ENCODE peak calls at places on chromosomes 13 and 19, in seven cellular contexts. S, Q, M, J, F, I and A are unnamed samples.
A peak's percentile ranks its signal among the peaks of the same experiment; 100 is the strongest.

GRCh38 chr13:25738342-25738771 is 313.5 kb downstream of the SHISA2 start:
- DNase-seq in I (no peak), M (no peak), J (no peak), F (no peak), S (no peak), Q (peak; percentile 34), A (no peak)

GRCh38 chr13:29907670-29908069 is 57.3 kb upstream of the UBL3 start:
- DNase-seq in M (no peak), F (no peak), Q (no peak), I (no peak), S (no peak), J (no peak), A (no peak)

GRCh38 chr19:52638601-52639000 is 446 bp upstream of the ZNF83 start:
- DNase-seq in Q (peak; percentile 53), F (no peak), I (peak; percentile 62), S (no peak), J (peak; percentile 59), M (no peak), A (no peak)

GRCh38 chr19:33796164-33797100 is at the start of gene KCTD15:
- DNase-seq in M (no peak), F (peak; percentile 55), S (no peak), Q (peak; percentile 86), J (no peak), I (no peak), A (peak; percentile 79)

GRCh38 chr13:103671547-103671946 is 605.3 kb upstream of the SLC10A2 start:
- DNase-seq in J (no peak), F (no peak), M (no peak), Q (no peak), S (no peak), I (no peak), A (no peak)

GRCh38 chr19:38734426-38735256 is 9.6 kb downstream of the CAPN12 start:
- DNase-seq in S (peak; percentile 68), F (peak; percentile 35), Q (no peak), M (no peak), J (no peak), I (no peak), A (peak; percentile 68)

GRCh38 chr19:49489601-49490167 is 2.3 kb downstream of the RPL13A start:
- DNase-seq in I (no peak), M (no peak), Q (no peak), S (no peak), J (no peak), F (no peak), A (no peak)

GRCh38 chr13:20431080-20431479 is 94.6 kb downstream of the CRYL1 start:
- DNase-seq in J (no peak), I (no peak), M (no peak), S (no peak), F (no peak), Q (no peak), A (no peak)

GRCh38 chr13:95452376-95452775 is 100.1 kb upstream of the CLDN10 start:
- DNase-seq in Q (no peak), M (no peak), F (no peak), I (no peak), J (no peak), S (no peak), A (no peak)

GRCh38 chr13:111480976-111481375 is 160.5 kb downstream of the TEX29 start:
- DNase-seq in J (no peak), S (no peak), I (no peak), F (no peak), M (no peak), Q (no peak), A (peak; percentile 43)

GRCh38 chr19:47232422-47233211 is 1.6 kb upstream of the BBC3 start:
- DNase-seq in S (no peak), M (no peak), F (no peak), Q (no peak), J (no peak), I (no peak), A (no peak)

GRCh38 chr13:99956473-99957349 is 14.9 kb downstream of the ZIC5 start:
- DNase-seq in F (no peak), S (no peak), I (no peak), M (no peak), J (no peak), Q (peak; percentile 54), A (no peak)

GRCh38 chr19:48378194-48378570 is 13.2 kb downstream of the KDELR1 start:
- DNase-seq in S (no peak), I (no peak), Q (no peak), J (no peak), M (no peak), F (no peak), A (no peak)

GRCh38 chr13:44439615-44440014 is 66.0 kb downstream of the SERP2 start:
- DNase-seq in Q (no peak), J (no peak), M (no peak), F (no peak), I (no peak), S (no peak), A (no peak)

GRCh38 chr13:113417008-113417735 is 36.1 kb downstream of the ADPRHL1 start:
- DNase-seq in Q (no peak), J (no peak), I (no peak), S (no peak), F (no peak), M (no peak), A (peak; percentile 55)

GRCh38 chr13:113448885-113449692 is 4.2 kb downstream of the ADPRHL1 start:
- DNase-seq in J (no peak), F (peak; percentile 64), M (no peak), Q (no peak), I (peak; percentile 84), S (peak; percentile 55), A (peak; percentile 78)

GRCh38 chr13:27534108-27534975 is 84.0 kb upstream of the MTIF3 start:
- DNase-seq in M (no peak), S (no peak), I (no peak), J (no peak), Q (no peak), F (no peak), A (no peak)

GRCh38 chr19:40962460-40962961 is 28.6 kb upstream of the CYP2B6 start:
- DNase-seq in S (no peak), M (no peak), Q (no peak), J (no peak), I (no peak), F (no peak), A (no peak)

GRCh38 chr19:34351382-34351802 is 13.6 kb upstream of the GPI start:
- DNase-seq in I (no peak), Q (no peak), J (no peak), S (no peak), F (no peak), M (no peak), A (no peak)

GRCh38 chr13:28657784-28658538 is 969 bp upstream of the POMP start:
- DNase-seq in J (no peak), I (no peak), F (no peak), S (no peak), Q (peak; percentile 7), M (no peak), A (no peak)

GRCh38 chr19:13764821-13765394 is 586 bp downstream of the MRI1 start:
- DNase-seq in M (no peak), F (no peak), I (no peak), J (no peak), S (no peak), Q (peak; percentile 74), A (peak; percentile 72)

GRCh38 chr19:50286443-50286842 is 42.7 kb downstream of the KCNC3 start:
- DNase-seq in M (no peak), F (no peak), I (no peak), S (no peak), J (no peak), Q (no peak), A (no peak)

GRCh38 chr19:32870981-32871451 is 1.4 kb upstream of the SLC7A9 start:
- DNase-seq in J (no peak), S (peak; percentile 39), F (no peak), M (no peak), I (no peak), Q (no peak), A (peak; percentile 46)

GRCh38 chr13:47004552-47004951 is 107.7 kb upstream of the HTR2A start:
- DNase-seq in M (no peak), Q (no peak), F (no peak), J (no peak), I (no peak), S (no peak), A (no peak)

GRCh38 chr13:87678353-87678752 is 7.2 kb downstream of the SLITRK5 start:
- DNase-seq in J (no peak), I (no peak), M (no peak), F (no peak), Q (peak; percentile 4), S (no peak), A (no peak)

GRCh38 chr13:40598599-40598998 is 67.8 kb downstream of the FOXO1 start:
- DNase-seq in M (peak; percentile 66), S (no peak), I (no peak), Q (no peak), J (no peak), F (peak; percentile 51), A (no peak)

DNA sequence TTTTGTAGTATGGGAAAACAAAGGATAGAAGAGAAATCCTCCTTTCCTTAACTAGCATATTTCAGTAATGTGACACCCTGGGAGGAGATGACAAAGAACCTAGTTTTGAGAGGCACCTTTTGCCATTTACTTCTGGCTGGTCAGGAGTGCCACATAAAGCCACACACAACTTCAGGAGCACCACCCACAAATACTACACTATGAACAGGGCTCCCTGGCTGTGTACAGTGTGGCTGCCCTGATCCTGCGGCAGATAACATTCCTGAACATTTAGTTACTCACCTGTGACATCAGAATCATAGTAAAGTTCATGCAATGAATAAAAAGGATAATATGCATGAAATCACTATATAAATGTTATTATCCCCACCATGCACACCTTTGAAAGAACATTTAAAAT is 17.4 kb upstream of the IRS2 start:
- DNase-seq in F (no peak), S (no peak), J (no peak), I (no peak), Q (no peak), M (no peak), A (no peak)
- H3K27ac ChIP-seq in F (no peak overlapping the region), S (no peak overlapping the region), J (no peak overlapping the region), I (no peak overlapping the region), Q (no peak overlapping the region), M (no peak overlapping the region), A (no peak overlapping the region)

GRCh38 chr19:10404888-10405808 is 1.8 kb upstream of the CDC37 start:
- DNase-seq in I (no peak), S (no peak), F (no peak), Q (peak; percentile 42), M (no peak), J (no peak), A (no peak)
- H3K4me1 ChIP-seq in I (peaks cover 46% of the 10 kb centered on the region), S (peaks cover 37% of the 10 kb centered on the region), F (peaks cover 13% of the 10 kb centered on the region), Q (peaks cover 9% of the 10 kb centered on the region), M (peaks cover 27% of the 10 kb centered on the region), J (no peaks in the 10 kb centered on the region), A (peaks cover 47% of the 10 kb centered on the region)

DNA sequence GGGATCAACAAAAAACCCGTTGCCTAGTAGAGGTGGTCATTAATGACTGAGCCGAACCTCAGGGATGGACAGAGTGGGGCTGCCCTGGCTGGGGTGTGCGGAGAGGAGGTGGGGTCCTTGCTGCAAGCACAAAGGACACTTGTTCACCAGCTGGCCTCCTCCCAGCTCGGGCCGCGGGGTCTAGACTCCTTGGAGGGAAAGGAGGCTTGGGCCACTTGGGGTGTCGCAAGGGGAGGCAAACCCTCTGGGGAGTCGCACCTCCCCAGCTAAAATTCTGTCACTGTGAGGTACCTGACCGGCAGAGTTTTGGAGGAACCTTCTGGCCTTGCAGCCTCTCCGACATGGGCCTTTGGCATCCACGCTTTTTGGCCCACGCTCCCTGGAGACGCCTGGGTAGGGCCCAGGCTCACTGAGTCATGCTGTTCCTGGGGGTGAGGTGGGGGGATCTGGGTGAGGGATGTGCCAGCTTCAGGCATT is 8.2 kb downstream of the KLHL26 start:
- DNase-seq in I (no peak), Q (no peak), J (no peak), M (no peak), S (peak; percentile 94), F (no peak), A (no peak)
- H3K27ac ChIP-seq in I (peak overlapping the region; percentile 34), Q (no peak overlapping the region), J (peak overlapping the region; percentile 76), M (no peak overlapping the region), S (peak overlapping the region; percentile 99), F (peak overlapping the region; percentile 35), A (no peak overlapping the region)

GRCh38 chr19:44855606-44856005 is 9.5 kb downstream of the NECTIN2 start:
- DNase-seq in I (no peak), F (no peak), S (no peak), J (no peak), M (no peak), Q (no peak), A (no peak)
- H3K4me1 ChIP-seq in I (peaks cover 12% of the 10 kb centered on the region), F (peaks cover under 1% of the 10 kb centered on the region), S (peaks cover 5% of the 10 kb centered on the region), J (no peaks in the 10 kb centered on the region), M (peaks cover 6% of the 10 kb centered on the region), Q (no peaks in the 10 kb centered on the region), A (peaks cover 25% of the 10 kb centered on the region)